ENCODE peak calls at places on chromosomes 6 and 20, in five cellular contexts. O, L, J, Z and G are unnamed samples.

GRCh38 chr6:82980086-82980485 is 85.6 kb downstream of the UBE3D start:
- DNase-seq in J (no peak), L (no peak), O (no peak), Z (no peak), G (no peak)

GRCh38 chr6:49826743-49827406 is 39.5 kb downstream of the CRISP1 start:
- DNase-seq in L (no peak), J (no peak), O (no peak), Z (no peak), G (no peak)

GRCh38 chr6:939526-940252 is 246.8 kb upstream of the EXOC2 start:
- DNase-seq in J (no peak), L (no peak), Z (no peak), O (no peak), G (no peak)

GRCh38 chr20:5608104-5608447 is 142.1 kb upstream of the SHLD1 start:
- DNase-seq in J (no peak), Z (no peak), O (no peak), L (no peak), G (no peak)

GRCh38 chr20:325889-326644 is 715 bp downstream of the SOX12 start:
- DNase-seq in J (peak), O (peak), L (peak), Z (peak), G (peak)

GRCh38 chr6:32082951-32083350 is 26.2 kb downstream of the TNXB start:
- DNase-seq in J (no peak), O (no peak), Z (no peak), L (no peak), G (no peak)

GRCh38 chr6:12119085-12119588 is 107.0 kb downstream of the HIVEP1 start:
- DNase-seq in Z (no peak), J (no peak), L (no peak), O (peak), G (no peak)

GRCh38 chr6:70956451-70957283 is at the start of gene B3GAT2:
- DNase-seq in O (peak), J (peak), L (peak), Z (no peak), G (no peak)

GRCh38 chr6:10658910-10659696 is 35.3 kb downstream of the C6orf52 start:
- DNase-seq in J (no peak), L (no peak), O (no peak), Z (no peak), G (no peak)

GRCh38 chr6:111855775-111856174 is 17.5 kb downstream of the FYN start:
- DNase-seq in J (no peak), L (no peak), O (no peak), Z (no peak), G (no peak)

GRCh38 chr6:156510242-156510641 is 266.9 kb upstream of the ARID1B start:
- DNase-seq in O (no peak), L (no peak), Z (no peak), J (no peak), G (no peak)

GRCh38 chr6:31776961-31777666 is at the start of gene VWA7:
- DNase-seq in O (peak), J (no peak), Z (peak), L (no peak), G (no peak)

GRCh38 chr6:132797975-132798819 is at the start of gene SLC18B1:
- DNase-seq in L (peak), O (peak), J (peak), Z (no peak), G (peak)

GRCh38 chr6:90179190-90180169 is 117.2 kb downstream of the BACH2 start:
- DNase-seq in Z (no peak), L (no peak), J (no peak), O (no peak), G (no peak)

GRCh38 chr6:134287863-134288537 is 29.9 kb downstream of the SGK1 start:
- DNase-seq in Z (no peak), J (no peak), O (no peak), L (no peak), G (no peak)

GRCh38 chr20:57650266-57650665 is 30.0 kb upstream of the ZBP1 start:
- DNase-seq in J (no peak), Z (no peak), O (no peak), L (no peak), G (no peak)

GRCh38 chr6:30749554-30750378 is 5.4 kb upstream of the IER3 start:
- DNase-seq in L (no peak), Z (no peak), J (no peak), O (no peak), G (no peak)

GRCh38 chr6:151783692-151784091 is 23.8 kb upstream of the ESR1 start:
- DNase-seq in O (no peak), L (no peak), Z (no peak), J (no peak), G (no peak)

GRCh38 chr20:45774933-45775332 is 16.8 kb downstream of the WFDC3 start:
- DNase-seq in J (no peak), L (no peak), O (no peak), Z (no peak), G (no peak)